ENCODE peak calls at places on chromosomes 16 and 17, in four cellular contexts. G is neural crest cell, E is breast epithelium, O is left ventricle myocardium inferior. B is an unnamed sample.

GRCh38 chr16:262121-262745 is 13.5 kb downstream of the RGS11 start:
- DNase-seq in G (no peak), E (no peak), O (no peak), B (no peak)

GRCh38 chr16:86319871-86320270 is 190.5 kb upstream of the FOXF1 start:
- DNase-seq in G (no peak), E (no peak), O (no peak), B (no peak)

GRCh38 chr16:50274771-50275415 is 8.5 kb downstream of the ADCY7 start:
- DNase-seq in G (no peak), E (no peak), O (no peak), B (no peak)

GRCh38 chr16:89656435-89657121 is 930 bp downstream of the CHMP1A start:
- DNase-seq in G (no peak), E (no peak), O (no peak), B (peak; percentile 16)

GRCh38 chr17:79912552-79913330 is 73.5 kb upstream of the CBX4 start:
- DNase-seq in G (no peak), E (no peak), O (no peak), B (no peak)

GRCh38 chr17:39665642-39666221 is 583 bp downstream of the TCAP start:
- DNase-seq in G (no peak), E (no peak), O (no peak), B (no peak)

GRCh38 chr17:31319253-31319661 is 2.2 kb downstream of the EVI2A start:
- DNase-seq in G (no peak), E (no peak), O (no peak), B (no peak)

GRCh38 chr17:68498479-68499326 is 13.5 kb upstream of the PRKAR1A start:
- DNase-seq in G (no peak), E (no peak), O (peak; percentile 55), B (no peak)

GRCh38 chr17:859461-860195 is 77.5 kb downstream of the MRM3 start:
- DNase-seq in G (no peak), E (no peak), O (peak; percentile 46), B (no peak)

GRCh38 chr16:56332464-56333079 is 92.8 kb downstream of the AMFR start:
- DNase-seq in G (peak; percentile 63), E (no peak), O (peak; percentile 60), B (peak; percentile 79)

GRCh38 chr17:79045830-79046500 is 22.0 kb downstream of the C1QTNF1 start:
- DNase-seq in G (peak; percentile 77), E (no peak), O (peak; percentile 76), B (peak; percentile 86)

GRCh38 chr17:36911007-36911406 is 26.3 kb upstream of the LHX1 start:
- DNase-seq in G (no peak), E (no peak), O (no peak), B (no peak)

GRCh38 chr17:38702900-38703741 is 2.0 kb upstream of the MLLT6 start:
- DNase-seq in G (peak; percentile 15), E (no peak), O (no peak), B (peak; percentile 28)

GRCh38 chr16:144797-145252 is 6.4 kb upstream of the NPRL3 start:
- DNase-seq in G (no peak), E (no peak), O (no peak), B (no peak)

GRCh38 chr16:82751020-82751419 is 124.3 kb downstream of the CDH13 start:
- DNase-seq in G (no peak), E (no peak), O (no peak), B (no peak)

GRCh38 chr16:47834485-47835024 is 321.2 kb downstream of the ABCC12 start:
- DNase-seq in G (no peak), E (no peak), O (no peak), B (no peak)

GRCh38 chr16:4134434-4134833 is 18.2 kb upstream of the ADCY9 start:
- DNase-seq in G (no peak), E (no peak), O (no peak), B (no peak)

GRCh38 chr16:65121870-65122723 is at the start of gene CDH11:
- DNase-seq in G (peak; percentile 30), E (peak; percentile 51), O (peak; percentile 60), B (peak; percentile 84)

GRCh38 chr16:1258906-1259759 is 3.3 kb downstream of the TPSD1 start:
- DNase-seq in G (no peak), E (no peak), O (no peak), B (no peak)

GRCh38 chr17:66964930-66965800 is 658 bp downstream of the CACNG4 start:
- DNase-seq in G (peak; percentile 52), E (peak; percentile 53), O (no peak), B (peak; percentile 76)

GRCh38 chr16:4048481-4048880 is 67.8 kb downstream of the ADCY9 start:
- DNase-seq in G (no peak), E (no peak), O (no peak), B (no peak)

GRCh38 chr17:50211249-50212120 is 10.1 kb upstream of the COL1A1 start:
- DNase-seq in G (no peak), E (no peak), O (no peak), B (no peak)

GRCh38 chr17:40564883-40565744 is at the start of gene CCR7:
- DNase-seq in G (no peak), E (no peak), O (no peak), B (no peak)

GRCh38 chr16:14133907-14134306 is 62.8 kb downstream of the MRTFB start:
- DNase-seq in G (no peak), E (no peak), O (no peak), B (no peak)

GRCh38 chr17:36221187-36221586 is 10.3 kb downstream of the CCL4L2 start:
- DNase-seq in G (no peak), E (no peak), O (no peak), B (no peak)

GRCh38 chr16:58037365-58038057 is 12.0 kb downstream of the MMP15 start:
- DNase-seq in G (no peak), E (no peak), O (no peak), B (no peak)

GRCh38 chr17:7887038-7887481 is 1.5 kb upstream of the CHD3 start:
- DNase-seq in G (no peak), E (no peak), O (no peak), B (no peak)

GRCh38 chr17:45018514-45019176 is 32.8 kb downstream of the DCAKD start:
- DNase-seq in G (peak; percentile 23), E (no peak), O (peak; percentile 37), B (peak; percentile 39)

GRCh38 chr17:3542410-3543088 is 15.1 kb downstream of the TRPV3 start:
- DNase-seq in G (no peak), E (no peak), O (no peak), B (no peak)

GRCh38 chr16:11396241-11397048 is 51.2 kb downstream of the RMI2 start:
- DNase-seq in G (peak; percentile 93), E (peak; percentile 44), O (peak; percentile 67), B (peak; percentile 92)

GRCh38 chr16:11394593-11394960 is 49.3 kb downstream of the RMI2 start:
- DNase-seq in G (no peak), E (no peak), O (no peak), B (no peak)

GRCh38 chr16:11395949-11396240 is 50.6 kb downstream of the RMI2 start:
- DNase-seq in G (no peak), E (no peak), O (no peak), B (no peak)

GRCh38 chr16:11393861-11394592 is 48.8 kb downstream of the RMI2 start:
- DNase-seq in G (no peak), E (no peak), O (no peak), B (no peak)

GRCh38 chr16:11395008-11395948 is 50.0 kb downstream of the RMI2 start:
- DNase-seq in G (no peak), E (no peak), O (no peak), B (no peak)
- TF ChIP-seq CTCF in G (no peak), E (no peak), O (no peak), B (no peak)

DNA sequence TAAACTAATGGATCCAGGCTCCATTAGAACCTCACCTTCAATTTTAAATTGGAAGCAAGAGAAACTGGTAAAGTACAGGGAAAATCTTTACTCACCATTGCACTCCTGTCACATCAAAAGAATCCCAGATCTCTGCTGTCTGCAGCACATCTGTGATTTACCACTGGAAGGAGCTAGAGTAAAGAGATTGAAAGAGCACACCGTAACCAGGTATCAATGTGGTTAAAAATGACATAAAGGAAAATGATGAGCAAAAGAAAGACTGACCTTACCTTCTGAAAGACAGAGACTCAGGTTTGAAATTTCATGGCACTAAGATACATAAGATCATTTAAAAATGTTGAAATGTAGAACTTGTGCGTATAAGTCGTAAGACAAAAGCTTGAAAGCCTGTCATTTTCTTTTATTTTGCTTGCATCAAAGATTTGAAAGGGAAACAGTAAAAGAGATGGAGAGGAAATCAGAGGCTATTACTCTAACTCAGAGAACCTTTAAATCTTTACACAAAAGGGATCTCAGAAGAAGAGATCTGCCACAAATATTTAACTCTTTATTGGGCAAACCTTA is 678.2 kb upstream of the GOT2 start:
- DNase-seq in G (no peak), E (no peak), O (no peak), B (no peak)
- TF ChIP-seq CTCF in G (peak; percentile 63), E (no peak), O (peak; percentile 29), B (no peak)

GRCh38 chr17:77478281-77478680 is 337.5 kb downstream of the SEC14L1 start:
- DNase-seq in G (no peak), E (no peak), O (no peak), B (no peak)

GRCh38 chr17:77480509-77481215 is 339.9 kb downstream of the SEC14L1 start:
- DNase-seq in G (no peak), E (no peak), O (no peak), B (no peak)

GRCh38 chr17:77478899-77479298 is 338.1 kb downstream of the SEC14L1 start:
- DNase-seq in G (no peak), E (no peak), O (no peak), B (no peak)

GRCh38 chr17:77479372-77479781 is 338.6 kb downstream of the SEC14L1 start:
- DNase-seq in G (no peak), E (no peak), O (no peak), B (no peak)

GRCh38 chr17:77479817-77480508 is 339.2 kb downstream of the SEC14L1 start:
- DNase-seq in G (no peak), E (no peak), O (no peak), B (no peak)
- TF ChIP-seq CTCF in G (no peak), E (no peak), O (no peak), B (no peak)

GRCh38 chr16:73326221-73326620 is 278.3 kb upstream of the ZFHX3 start:
- DNase-seq in G (no peak), E (no peak), O (no peak), B (no peak)

GRCh38 chr16:73326770-73327470 is 279.0 kb upstream of the ZFHX3 start:
- DNase-seq in G (no peak), E (no peak), O (no peak), B (no peak)

GRCh38 chr16:73323880-73324279 is 276.0 kb upstream of the ZFHX3 start:
- DNase-seq in G (no peak), E (no peak), O (peak; percentile 15), B (no peak)

GRCh38 chr16:73329363-73330306 is 281.7 kb upstream of the ZFHX3 start:
- DNase-seq in G (no peak), E (no peak), O (no peak), B (no peak)
- TF ChIP-seq CTCF in G (peak; percentile 40), E (no peak), O (no peak), B (no peak)